ENCODE peak calls at places on chromosomes 13 and 19, in six cellular contexts. E is A549, Z is tibial nerve, C is body of pancreas, A is GM12891, R is IMR-90. N is an unnamed sample.
A peak's percentile ranks its signal among the peaks of the same experiment; 100 is the strongest.

GRCh38 chr13:69828527-69828926 is 279.1 kb upstream of the ATXN8OS start:
- DNase-seq in E (no peak), Z (no peak), C (no peak), A (no peak), R (no peak), N (no peak)

GRCh38 chr13:60583196-60583908 is 186.3 kb downstream of the TDRD3 start:
- DNase-seq in E (no peak), Z (peak; percentile 74), C (no peak), A (no peak), R (peak; percentile 16), N (no peak)

GRCh38 chr19:9132422-9132821 is 5.7 kb upstream of the OR7G3 start:
- DNase-seq in E (no peak), Z (no peak), C (no peak), A (no peak), R (no peak), N (no peak)

GRCh38 chr19:2973229-2973628 is 4.1 kb upstream of the TLE6 start:
- DNase-seq in E (no peak), Z (peak; percentile 66), C (peak; percentile 39), A (no peak), R (no peak), N (no peak)

GRCh38 chr13:61128850-61129645 is 286.6 kb downstream of the PCDH20 start:
- DNase-seq in E (no peak), Z (no peak), C (no peak), A (no peak), R (no peak), N (no peak)

GRCh38 chr19:11626252-11626651 is 29.0 kb downstream of the ZNF627 start:
- DNase-seq in E (no peak), Z (peak; percentile 6), C (no peak), A (no peak), R (no peak), N (no peak)

GRCh38 chr13:51906581-51906980 is 44.8 kb downstream of the CCDC70 start:
- DNase-seq in E (no peak), Z (no peak), C (peak; percentile 56), A (no peak), R (no peak), N (peak; percentile 74)

GRCh38 chr19:50932018-50932689 is 20.7 kb downstream of the KLK5 start:
- DNase-seq in E (no peak), Z (no peak), C (no peak), A (no peak), R (no peak), N (no peak)

GRCh38 chr13:109576331-109576813 is 210.0 kb downstream of the IRS2 start:
- DNase-seq in E (peak; percentile 6), Z (no peak), C (no peak), A (no peak), R (no peak), N (peak; percentile 77)

GRCh38 chr13:24052547-24052981 is 108.0 kb upstream of the SPATA13 start:
- DNase-seq in E (no peak), Z (no peak), C (no peak), A (no peak), R (peak; percentile 30), N (no peak)

GRCh38 chr19:46890423-46891170 is 29.8 kb downstream of the ARHGAP35 start:
- DNase-seq in E (peak; percentile 64), Z (no peak), C (peak; percentile 28), A (no peak), R (peak; percentile 92), N (no peak)

GRCh38 chr13:80379245-80379644 is 38.3 kb upstream of the SPRY2 start:
- DNase-seq in E (peak; percentile 13), Z (no peak), C (no peak), A (no peak), R (peak; percentile 43), N (no peak)

GRCh38 chr19:58183822-58184215 is 958 bp downstream of the ZNF274 start:
- DNase-seq in E (no peak), Z (no peak), C (no peak), A (peak; percentile 31), R (no peak), N (no peak)

GRCh38 chr19:4709440-4710280 is 14.0 kb downstream of the DPP9 start:
- DNase-seq in E (no peak), Z (no peak), C (peak; percentile 85), A (no peak), R (no peak), N (peak; percentile 81)

GRCh38 chr19:50568321-50569022 is at the start of gene LRRC4B:
- DNase-seq in E (no peak), Z (no peak), C (no peak), A (no peak), R (no peak), N (no peak)

GRCh38 chr13:30404207-30404606 is 18.1 kb upstream of the UBE2L5 start:
- DNase-seq in E (no peak), Z (no peak), C (no peak), A (no peak), R (no peak), N (no peak)

GRCh38 chr13:113135281-113135760 is 12.7 kb downstream of the F10 start:
- DNase-seq in E (no peak), Z (no peak), C (no peak), A (no peak), R (no peak), N (peak; percentile 10)

GRCh38 chr13:48626077-48626449 is 27.7 kb upstream of the CYSLTR2 start:
- DNase-seq in E (no peak), Z (no peak), C (peak; percentile 59), A (no peak), R (peak; percentile 53), N (no peak)

GRCh38 chr13:24662195-24663088 is 17.8 kb upstream of the ATP12A start:
- DNase-seq in E (no peak), Z (no peak), C (no peak), A (no peak), R (no peak), N (no peak)

GRCh38 chr13:36801035-36801434 is 18.0 kb upstream of the RFXAP start:
- DNase-seq in E (no peak), Z (no peak), C (no peak), A (no peak), R (no peak), N (no peak)

GRCh38 chr13:26726684-26727083 is 33.9 kb downstream of the GPR12 start:
- DNase-seq in E (no peak), Z (no peak), C (no peak), A (no peak), R (no peak), N (no peak)

GRCh38 chr13:39675904-39676303 is 20.4 kb downstream of the COG6 start:
- DNase-seq in E (no peak), Z (no peak), C (no peak), A (no peak), R (no peak), N (no peak)

GRCh38 chr13:37561031-37561430 is 37.5 kb downstream of the POSTN start:
- DNase-seq in E (no peak), Z (no peak), C (no peak), A (no peak), R (peak; percentile 0), N (no peak)

GRCh38 chr13:39765801-39766463 is 110.5 kb downstream of the COG6 start:
- DNase-seq in E (no peak), Z (peak; percentile 17), C (peak; percentile 44), A (no peak), R (no peak), N (peak; percentile 46)

GRCh38 chr13:98582947-98583346 is 6.0 kb upstream of the STK24 start:
- DNase-seq in E (no peak), Z (no peak), C (no peak), A (no peak), R (no peak), N (no peak)

GRCh38 chr13:112069063-112069726 is 2.2 kb downstream of the SOX1 start:
- DNase-seq in E (no peak), Z (no peak), C (no peak), A (no peak), R (no peak), N (no peak)

GRCh38 chr13:67277581-67277980 is 47.4 kb upstream of the PCDH9 start:
- DNase-seq in E (no peak), Z (no peak), C (no peak), A (no peak), R (no peak), N (no peak)

GRCh38 chr19:7699003-7699402 is 2.9 kb downstream of the FCER2 start:
- DNase-seq in E (no peak), Z (no peak), C (no peak), A (no peak), R (no peak), N (no peak)

GRCh38 chr19:7700128-7700470 is 1.8 kb downstream of the FCER2 start:
- DNase-seq in E (no peak), Z (no peak), C (no peak), A (no peak), R (no peak), N (no peak)

GRCh38 chr19:7699422-7700127 is 2.4 kb downstream of the FCER2 start:
- DNase-seq in E (no peak), Z (no peak), C (no peak), A (no peak), R (no peak), N (no peak)

GRCh38 chr19:7697721-7698287 is 4.1 kb downstream of the FCER2 start:
- DNase-seq in E (no peak), Z (no peak), C (no peak), A (no peak), R (no peak), N (no peak)

GRCh38 chr19:7698583-7698982 is 3.3 kb downstream of the FCER2 start:
- DNase-seq in E (no peak), Z (no peak), C (no peak), A (no peak), R (no peak), N (no peak)
- TF ChIP-seq POLR2A in E (no peak), Z (no peak), C (no peak), A (no peak), R (no peak), N (no peak)

GRCh38 chr19:19385900-19386339 is 19.6 kb upstream of the GATAD2A start:
- DNase-seq in E (no peak), Z (no peak), C (no peak), A (no peak), R (no peak), N (no peak)
- TF ChIP-seq POLR2A in E (peak; percentile 67), Z (peak; percentile 45), C (peak; percentile 37), A (peak; percentile 56), R (peak; percentile 67), N (no peak)

DNA sequence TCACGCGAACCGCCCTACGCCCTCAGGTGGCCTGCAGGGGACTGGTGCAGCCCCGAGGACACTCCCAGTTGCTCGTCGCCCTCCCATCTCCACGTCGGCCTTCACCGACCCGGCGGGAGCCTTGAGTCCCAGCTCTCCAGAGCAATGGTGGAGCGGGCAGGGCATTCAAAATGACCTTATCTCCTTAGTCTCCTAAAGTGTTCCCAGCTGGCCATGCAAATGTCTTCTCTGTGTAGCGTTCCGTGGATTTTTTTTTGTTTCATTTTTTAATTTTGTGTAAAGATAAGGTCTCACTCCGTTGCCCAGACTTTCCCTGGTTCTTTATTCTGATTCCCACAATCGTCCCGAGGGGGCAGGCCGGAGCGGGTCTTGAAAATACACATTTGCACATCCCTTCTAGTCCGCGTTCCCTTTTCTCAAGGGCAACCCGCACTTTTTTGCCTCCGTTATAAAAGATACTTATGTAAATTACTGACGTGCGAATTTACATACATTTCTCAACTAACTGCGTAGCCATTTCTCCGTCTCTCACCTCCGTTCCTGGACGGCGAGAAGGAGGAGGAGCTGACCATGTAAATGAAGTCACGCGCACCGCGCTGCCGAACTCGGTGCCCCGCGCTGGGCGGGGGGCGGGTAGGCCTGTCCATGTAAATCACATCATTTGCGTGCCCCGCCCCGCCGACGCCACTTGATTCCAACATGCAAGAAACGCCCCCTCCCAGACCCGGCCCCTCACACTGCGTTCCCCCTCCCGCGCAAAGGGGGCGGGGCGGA is 581 bp upstream of the EGLN2 start:
- DNase-seq in E (peak; percentile 99), Z (peak; percentile 100), C (peak; percentile 100), A (peak; percentile 88), R (peak; percentile 99), N (peak; percentile 100)
- TF ChIP-seq POLR2A in E (peak; percentile 23), Z (peak; percentile 48), C (peak; percentile 59), A (peak; percentile 73), R (no peak), N (no peak)

GRCh38 chr19:748274-748598 is 2.7 kb upstream of the MISP start:
- DNase-seq in E (no peak), Z (no peak), C (no peak), A (no peak), R (no peak), N (peak; percentile 69)
- TF ChIP-seq POLR2A in E (no peak), Z (no peak), C (no peak), A (no peak), R (no peak), N (no peak)

N was measured in stomach.